ENCODE peak calls at places on chromosomes 7 and 10, in six cellular contexts. S is cortex of kidney, C is BJ, Y is choroid plexus epithelial cell, I is GM12865, M is cardiac muscle cell. G is an unnamed sample.

GRCh38 chr7:141975806-141976523 is 2.4 kb upstream of the TAS2R38 start:
- DNase-seq in S (no peak), C (no peak), Y (peak; percentile 68), I (peak; percentile 66), M (peak; percentile 33), G (no peak)

GRCh38 chr10:69853064-69853463 is 51.4 kb downstream of the COL13A1 start:
- DNase-seq in S (no peak), C (no peak), Y (no peak), I (no peak), M (no peak), G (no peak)

GRCh38 chr7:4018917-4019316 is 663.2 kb upstream of the FOXK1 start:
- DNase-seq in S (no peak), C (no peak), Y (no peak), I (no peak), M (no peak), G (no peak)

GRCh38 chr7:36357054-36357453 is 32.6 kb upstream of the ANLN start:
- DNase-seq in S (no peak), C (no peak), Y (no peak), I (no peak), M (no peak), G (no peak)

GRCh38 chr10:73857446-73857845 is 16.9 kb downstream of the CAMK2G start:
- DNase-seq in S (no peak), C (peak; percentile 58), Y (peak; percentile 44), I (no peak), M (no peak), G (no peak)

GRCh38 chr7:47839381-47839780 is 108.9 kb downstream of the PKD1L1 start:
- DNase-seq in S (no peak), C (no peak), Y (no peak), I (no peak), M (no peak), G (no peak)

GRCh38 chr7:27099224-27099838 is 3.2 kb downstream of the HOXA2 start:
- DNase-seq in S (no peak), C (no peak), Y (no peak), I (no peak), M (no peak), G (no peak)

GRCh38 chr7:134618756-134619530 is 27.7 kb upstream of the BPGM start:
- DNase-seq in S (no peak), C (no peak), Y (peak; percentile 67), I (no peak), M (peak; percentile 58), G (no peak)

GRCh38 chr7:64879097-64879730 is 23.9 kb upstream of the ZNF273 start:
- DNase-seq in S (no peak), C (no peak), Y (no peak), I (no peak), M (no peak), G (no peak)

GRCh38 chr10:4427524-4427923 is 398.5 kb upstream of the AKR1E2 start:
- DNase-seq in S (no peak), C (no peak), Y (no peak), I (no peak), M (no peak), G (no peak)

GRCh38 chr7:16071246-16071857 is 350.0 kb downstream of the CRPPA start:
- DNase-seq in S (no peak), C (no peak), Y (peak; percentile 82), I (peak; percentile 59), M (peak; percentile 80), G (no peak)

GRCh38 chr10:63438506-63439498 is 27.0 kb downstream of the JMJD1C start:
- DNase-seq in S (no peak), C (peak; percentile 13), Y (peak; percentile 62), I (no peak), M (peak; percentile 52), G (no peak)

GRCh38 chr7:132751282-132751647 is 175.0 kb upstream of the PLXNA4 start:
- DNase-seq in S (no peak), C (no peak), Y (no peak), I (no peak), M (peak; percentile 66), G (no peak)

GRCh38 chr10:107415446-107415845 is 250.9 kb upstream of the SORCS1 start:
- DNase-seq in S (no peak), C (no peak), Y (no peak), I (no peak), M (no peak), G (no peak)

GRCh38 chr7:128135275-128136214 is 104.3 kb upstream of the LRRC4 start:
- DNase-seq in S (no peak), C (no peak), Y (peak; percentile 53), I (peak; percentile 38), M (peak; percentile 57), G (no peak)

GRCh38 chr7:39908141-39908540 is 41.9 kb upstream of the CDK13 start:
- DNase-seq in S (no peak), C (no peak), Y (no peak), I (no peak), M (no peak), G (no peak)

GRCh38 chr10:11414314-11415038 is 197.0 kb downstream of the USP6NL start:
- DNase-seq in S (no peak), C (no peak), Y (no peak), I (no peak), M (no peak), G (no peak)

GRCh38 chr7:142969183-142969582 is 7.0 kb upstream of the KEL start:
- DNase-seq in S (no peak), C (no peak), Y (no peak), I (no peak), M (no peak), G (no peak)

GRCh38 chr10:87585565-87586514 is 73.8 kb upstream of the PAPSS2 start:
- DNase-seq in S (no peak), C (no peak), Y (peak; percentile 74), I (no peak), M (peak; percentile 77), G (no peak)

GRCh38 chr7:149310113-149310836 is 48.3 kb downstream of the ZNF783 start:
- DNase-seq in S (no peak), C (peak; percentile 22), Y (peak; percentile 91), I (peak; percentile 70), M (peak; percentile 82), G (no peak)